ENCODE peak calls at places on chromosomes 11 and 22, in eight cellular contexts. One of them, this sample, is unnamed.

GRCh38 chr11:112025682-112026081 is 474 bp downstream of the DLAT start:
- DNase-seq in COLO829: peak
- DNase-seq in tibial artery: no peak
- DNase-seq in cardiac fibroblast: peak
- DNase-seq in right lobe of liver: no peak
- DNase-seq in GM04504: no peak
- DNase-seq in NCI-H345: peak
- DNase-seq in stimulated activated CD8-positive, alpha-beta memory T cell treated with anti-CD3 and anti-CD28 coated beads, Interleukin-7, amount 100 ng/mL, for 24 hours: no peak
- DNase-seq in this sample: no peak

GRCh38 chr22:39454385-39454871 is 2.4 kb upstream of the MGAT3 start:
- DNase-seq in GM04504: no peak
- DNase-seq in right lobe of liver: no peak
- DNase-seq in cardiac fibroblast: peak
- DNase-seq in tibial artery: no peak
- DNase-seq in NCI-H345: no peak
- DNase-seq in stimulated activated CD8-positive, alpha-beta memory T cell treated with anti-CD3 and anti-CD28 coated beads, Interleukin-7, amount 100 ng/mL, for 24 hours: no peak
- DNase-seq in COLO829: peak
- DNase-seq in this sample: no peak

GRCh38 chr11:6603287-6604080 is at the start of the genes ILK and RRP8:
- DNase-seq in right lobe of liver: peak
- DNase-seq in COLO829: peak
- DNase-seq in cardiac fibroblast: peak
- DNase-seq in NCI-H345: peak
- DNase-seq in GM04504: peak
- DNase-seq in stimulated activated CD8-positive, alpha-beta memory T cell treated with anti-CD3 and anti-CD28 coated beads, Interleukin-7, amount 100 ng/mL, for 24 hours: peak
- DNase-seq in tibial artery: peak
- DNase-seq in this sample: peak

GRCh38 chr11:34331329-34331728 is 26.5 kb downstream of the ABTB2 start:
- DNase-seq in NCI-H345: peak
- DNase-seq in COLO829: peak
- DNase-seq in GM04504: peak
- DNase-seq in tibial artery: peak
- DNase-seq in stimulated activated CD8-positive, alpha-beta memory T cell treated with anti-CD3 and anti-CD28 coated beads, Interleukin-7, amount 100 ng/mL, for 24 hours: no peak
- DNase-seq in right lobe of liver: no peak
- DNase-seq in cardiac fibroblast: peak
- DNase-seq in this sample: no peak

GRCh38 chr11:73591743-73592142 is 6.2 kb downstream of the FAM168A start:
- DNase-seq in right lobe of liver: no peak
- DNase-seq in COLO829: no peak
- DNase-seq in cardiac fibroblast: no peak
- DNase-seq in stimulated activated CD8-positive, alpha-beta memory T cell treated with anti-CD3 and anti-CD28 coated beads, Interleukin-7, amount 100 ng/mL, for 24 hours: no peak
- DNase-seq in tibial artery: no peak
- DNase-seq in NCI-H345: no peak
- DNase-seq in GM04504: no peak
- DNase-seq in this sample: no peak

GRCh38 chr11:2466869-2467694 is 22.3 kb downstream of the KCNQ1 start:
- DNase-seq in stimulated activated CD8-positive, alpha-beta memory T cell treated with anti-CD3 and anti-CD28 coated beads, Interleukin-7, amount 100 ng/mL, for 24 hours: no peak
- DNase-seq in GM04504: no peak
- DNase-seq in right lobe of liver: no peak
- DNase-seq in cardiac fibroblast: no peak
- DNase-seq in tibial artery: no peak
- DNase-seq in NCI-H345: no peak
- DNase-seq in COLO829: no peak
- DNase-seq in this sample: peak

GRCh38 chr11:134371436-134372185 is 39.8 kb downstream of the GLB1L2 start:
- DNase-seq in COLO829: no peak
- DNase-seq in right lobe of liver: no peak
- DNase-seq in cardiac fibroblast: no peak
- DNase-seq in NCI-H345: no peak
- DNase-seq in GM04504: no peak
- DNase-seq in tibial artery: no peak
- DNase-seq in stimulated activated CD8-positive, alpha-beta memory T cell treated with anti-CD3 and anti-CD28 coated beads, Interleukin-7, amount 100 ng/mL, for 24 hours: no peak
- DNase-seq in this sample: no peak

GRCh38 chr11:93740031-93740801 is 1.1 kb downstream of the TAF1D start:
- DNase-seq in GM04504: peak
- DNase-seq in stimulated activated CD8-positive, alpha-beta memory T cell treated with anti-CD3 and anti-CD28 coated beads, Interleukin-7, amount 100 ng/mL, for 24 hours: peak
- DNase-seq in cardiac fibroblast: peak
- DNase-seq in tibial artery: no peak
- DNase-seq in NCI-H345: no peak
- DNase-seq in COLO829: no peak
- DNase-seq in right lobe of liver: no peak
- DNase-seq in this sample: peak

GRCh38 chr22:33811686-33812085 is 108.6 kb downstream of the LARGE1 start:
- DNase-seq in cardiac fibroblast: peak
- DNase-seq in stimulated activated CD8-positive, alpha-beta memory T cell treated with anti-CD3 and anti-CD28 coated beads, Interleukin-7, amount 100 ng/mL, for 24 hours: no peak
- DNase-seq in right lobe of liver: peak
- DNase-seq in COLO829: no peak
- DNase-seq in NCI-H345: no peak
- DNase-seq in GM04504: peak
- DNase-seq in tibial artery: peak
- DNase-seq in this sample: peak

GRCh38 chr11:67076202-67076601 is 19.6 kb downstream of the RHOD start:
- DNase-seq in right lobe of liver: no peak
- DNase-seq in NCI-H345: no peak
- DNase-seq in GM04504: no peak
- DNase-seq in stimulated activated CD8-positive, alpha-beta memory T cell treated with anti-CD3 and anti-CD28 coated beads, Interleukin-7, amount 100 ng/mL, for 24 hours: no peak
- DNase-seq in tibial artery: no peak
- DNase-seq in COLO829: no peak
- DNase-seq in cardiac fibroblast: no peak
- DNase-seq in this sample: peak

GRCh38 chr11:75347781-75348613 is 3.5 kb downstream of the ARRB1 start:
- DNase-seq in stimulated activated CD8-positive, alpha-beta memory T cell treated with anti-CD3 and anti-CD28 coated beads, Interleukin-7, amount 100 ng/mL, for 24 hours: no peak
- DNase-seq in NCI-H345: peak
- DNase-seq in right lobe of liver: no peak
- DNase-seq in cardiac fibroblast: peak
- DNase-seq in GM04504: peak
- DNase-seq in COLO829: no peak
- DNase-seq in tibial artery: peak
- DNase-seq in this sample: peak

GRCh38 chr22:36587289-36588154 is 58.6 kb upstream of the EIF3D start:
- DNase-seq in stimulated activated CD8-positive, alpha-beta memory T cell treated with anti-CD3 and anti-CD28 coated beads, Interleukin-7, amount 100 ng/mL, for 24 hours: no peak
- DNase-seq in tibial artery: no peak
- DNase-seq in COLO829: peak
- DNase-seq in GM04504: peak
- DNase-seq in right lobe of liver: no peak
- DNase-seq in cardiac fibroblast: peak
- DNase-seq in NCI-H345: no peak
- DNase-seq in this sample: no peak

GRCh38 chr11:3015796-3016195 is 23.7 kb upstream of the NAP1L4 start:
- DNase-seq in COLO829: no peak
- DNase-seq in GM04504: no peak
- DNase-seq in stimulated activated CD8-positive, alpha-beta memory T cell treated with anti-CD3 and anti-CD28 coated beads, Interleukin-7, amount 100 ng/mL, for 24 hours: no peak
- DNase-seq in right lobe of liver: no peak
- DNase-seq in cardiac fibroblast: no peak
- DNase-seq in NCI-H345: no peak
- DNase-seq in tibial artery: no peak
- DNase-seq in this sample: no peak

GRCh38 chr11:13963169-13963948 is 836 bp downstream of the SPON1 start:
- DNase-seq in tibial artery: no peak
- DNase-seq in NCI-H345: no peak
- DNase-seq in GM04504: no peak
- DNase-seq in COLO829: no peak
- DNase-seq in stimulated activated CD8-positive, alpha-beta memory T cell treated with anti-CD3 and anti-CD28 coated beads, Interleukin-7, amount 100 ng/mL, for 24 hours: no peak
- DNase-seq in right lobe of liver: no peak
- DNase-seq in cardiac fibroblast: peak
- DNase-seq in this sample: no peak

GRCh38 chr22:48406161-48406560 is 1421.5 kb downstream of the BRD1 start:
- DNase-seq in tibial artery: no peak
- DNase-seq in right lobe of liver: no peak
- DNase-seq in stimulated activated CD8-positive, alpha-beta memory T cell treated with anti-CD3 and anti-CD28 coated beads, Interleukin-7, amount 100 ng/mL, for 24 hours: no peak
- DNase-seq in GM04504: no peak
- DNase-seq in COLO829: no peak
- DNase-seq in cardiac fibroblast: no peak
- DNase-seq in NCI-H345: no peak
- DNase-seq in this sample: no peak

GRCh38 chr11:19380375-19380774 is 139.6 kb upstream of the E2F8 start:
- DNase-seq in COLO829: peak
- DNase-seq in tibial artery: no peak
- DNase-seq in cardiac fibroblast: peak
- DNase-seq in stimulated activated CD8-positive, alpha-beta memory T cell treated with anti-CD3 and anti-CD28 coated beads, Interleukin-7, amount 100 ng/mL, for 24 hours: no peak
- DNase-seq in right lobe of liver: no peak
- DNase-seq in NCI-H345: no peak
- DNase-seq in GM04504: no peak
- DNase-seq in this sample: no peak

GRCh38 chr11:60866911-60867870 is at the start of gene ZP1:
- DNase-seq in NCI-H345: peak
- DNase-seq in COLO829: no peak
- DNase-seq in right lobe of liver: no peak
- DNase-seq in GM04504: no peak
- DNase-seq in tibial artery: no peak
- DNase-seq in cardiac fibroblast: no peak
- DNase-seq in stimulated activated CD8-positive, alpha-beta memory T cell treated with anti-CD3 and anti-CD28 coated beads, Interleukin-7, amount 100 ng/mL, for 24 hours: no peak
- DNase-seq in this sample: no peak

GRCh38 chr11:96333076-96333744 is 9.8 kb downstream of the MAML2 start:
- DNase-seq in right lobe of liver: no peak
- DNase-seq in stimulated activated CD8-positive, alpha-beta memory T cell treated with anti-CD3 and anti-CD28 coated beads, Interleukin-7, amount 100 ng/mL, for 24 hours: no peak
- DNase-seq in cardiac fibroblast: no peak
- DNase-seq in COLO829: no peak
- DNase-seq in tibial artery: no peak
- DNase-seq in NCI-H345: no peak
- DNase-seq in GM04504: peak
- DNase-seq in this sample: no peak

GRCh38 chr11:9736365-9736764 is 72.5 kb downstream of the SWAP70 start:
- DNase-seq in right lobe of liver: no peak
- DNase-seq in NCI-H345: no peak
- DNase-seq in stimulated activated CD8-positive, alpha-beta memory T cell treated with anti-CD3 and anti-CD28 coated beads, Interleukin-7, amount 100 ng/mL, for 24 hours: no peak
- DNase-seq in GM04504: no peak
- DNase-seq in COLO829: no peak
- DNase-seq in cardiac fibroblast: no peak
- DNase-seq in tibial artery: no peak
- DNase-seq in this sample: no peak

GRCh38 chr11:75325713-75326438 is 25.6 kb downstream of the ARRB1 start:
- DNase-seq in right lobe of liver: no peak
- DNase-seq in GM04504: peak
- DNase-seq in stimulated activated CD8-positive, alpha-beta memory T cell treated with anti-CD3 and anti-CD28 coated beads, Interleukin-7, amount 100 ng/mL, for 24 hours: peak
- DNase-seq in tibial artery: peak
- DNase-seq in COLO829: peak
- DNase-seq in cardiac fibroblast: peak
- DNase-seq in NCI-H345: no peak
- DNase-seq in this sample: peak

GRCh38 chr11:77654770-77655434 is 17.3 kb upstream of the CLNS1A start:
- DNase-seq in cardiac fibroblast: no peak
- DNase-seq in right lobe of liver: no peak
- DNase-seq in tibial artery: no peak
- DNase-seq in stimulated activated CD8-positive, alpha-beta memory T cell treated with anti-CD3 and anti-CD28 coated beads, Interleukin-7, amount 100 ng/mL, for 24 hours: no peak
- DNase-seq in GM04504: no peak
- DNase-seq in NCI-H345: no peak
- DNase-seq in COLO829: no peak
- DNase-seq in this sample: no peak

GRCh38 chr11:19164230-19164855 is 37.4 kb downstream of the CSRP3 start:
- DNase-seq in COLO829: no peak
- DNase-seq in GM04504: no peak
- DNase-seq in NCI-H345: peak
- DNase-seq in tibial artery: no peak
- DNase-seq in cardiac fibroblast: no peak
- DNase-seq in right lobe of liver: no peak
- DNase-seq in stimulated activated CD8-positive, alpha-beta memory T cell treated with anti-CD3 and anti-CD28 coated beads, Interleukin-7, amount 100 ng/mL, for 24 hours: no peak
- DNase-seq in this sample: no peak

GRCh38 chr22:44139773-44140172 is 41.0 kb upstream of the PARVG start:
- DNase-seq in GM04504: no peak
- DNase-seq in COLO829: no peak
- DNase-seq in cardiac fibroblast: no peak
- DNase-seq in tibial artery: no peak
- DNase-seq in right lobe of liver: no peak
- DNase-seq in NCI-H345: no peak
- DNase-seq in stimulated activated CD8-positive, alpha-beta memory T cell treated with anti-CD3 and anti-CD28 coated beads, Interleukin-7, amount 100 ng/mL, for 24 hours: no peak
- DNase-seq in this sample: peak

GRCh38 chr22:28019360-28019759 is 100.3 kb upstream of the PITPNB start:
- DNase-seq in cardiac fibroblast: no peak
- DNase-seq in tibial artery: peak
- DNase-seq in right lobe of liver: peak
- DNase-seq in GM04504: no peak
- DNase-seq in NCI-H345: no peak
- DNase-seq in COLO829: no peak
- DNase-seq in stimulated activated CD8-positive, alpha-beta memory T cell treated with anti-CD3 and anti-CD28 coated beads, Interleukin-7, amount 100 ng/mL, for 24 hours: no peak
- DNase-seq in this sample: no peak

GRCh38 chr22:43474161-43475101 is 62.6 kb downstream of the MPPED1 start:
- DNase-seq in NCI-H345: no peak
- DNase-seq in right lobe of liver: peak
- DNase-seq in GM04504: no peak
- DNase-seq in COLO829: no peak
- DNase-seq in tibial artery: no peak
- DNase-seq in cardiac fibroblast: no peak
- DNase-seq in stimulated activated CD8-positive, alpha-beta memory T cell treated with anti-CD3 and anti-CD28 coated beads, Interleukin-7, amount 100 ng/mL, for 24 hours: no peak
- DNase-seq in this sample: no peak

GRCh38 chr22:45997775-45998637 is 21.0 kb upstream of the WNT7B start:
- DNase-seq in GM04504: peak
- DNase-seq in COLO829: no peak
- DNase-seq in cardiac fibroblast: no peak
- DNase-seq in right lobe of liver: no peak
- DNase-seq in stimulated activated CD8-positive, alpha-beta memory T cell treated with anti-CD3 and anti-CD28 coated beads, Interleukin-7, amount 100 ng/mL, for 24 hours: no peak
- DNase-seq in NCI-H345: peak
- DNase-seq in tibial artery: no peak
- DNase-seq in this sample: no peak

GRCh38 chr11:71558996-71559395 is 6.4 kb upstream of the KRTAP5-10 start:
- DNase-seq in COLO829: no peak
- DNase-seq in tibial artery: no peak
- DNase-seq in right lobe of liver: no peak
- DNase-seq in NCI-H345: no peak
- DNase-seq in GM04504: no peak
- DNase-seq in cardiac fibroblast: no peak
- DNase-seq in stimulated activated CD8-positive, alpha-beta memory T cell treated with anti-CD3 and anti-CD28 coated beads, Interleukin-7, amount 100 ng/mL, for 24 hours: no peak
- DNase-seq in this sample: no peak

GRCh38 chr11:12269104-12269441 is 108.3 kb upstream of the PARVA start:
- DNase-seq in GM04504: peak
- DNase-seq in COLO829: no peak
- DNase-seq in tibial artery: no peak
- DNase-seq in NCI-H345: no peak
- DNase-seq in right lobe of liver: no peak
- DNase-seq in stimulated activated CD8-positive, alpha-beta memory T cell treated with anti-CD3 and anti-CD28 coated beads, Interleukin-7, amount 100 ng/mL, for 24 hours: no peak
- DNase-seq in cardiac fibroblast: peak
- DNase-seq in this sample: peak

GRCh38 chr22:36687516-36687915 is 16.0 kb downstream of the CACNG2 start:
- DNase-seq in cardiac fibroblast: no peak
- DNase-seq in stimulated activated CD8-positive, alpha-beta memory T cell treated with anti-CD3 and anti-CD28 coated beads, Interleukin-7, amount 100 ng/mL, for 24 hours: no peak
- DNase-seq in right lobe of liver: no peak
- DNase-seq in NCI-H345: no peak
- DNase-seq in COLO829: no peak
- DNase-seq in tibial artery: no peak
- DNase-seq in GM04504: no peak
- DNase-seq in this sample: no peak

GRCh38 chr11:38315151-38315550 is 1717.1 kb upstream of the RAG2 start:
- DNase-seq in right lobe of liver: no peak
- DNase-seq in stimulated activated CD8-positive, alpha-beta memory T cell treated with anti-CD3 and anti-CD28 coated beads, Interleukin-7, amount 100 ng/mL, for 24 hours: no peak
- DNase-seq in tibial artery: no peak
- DNase-seq in NCI-H345: no peak
- DNase-seq in GM04504: no peak
- DNase-seq in COLO829: no peak
- DNase-seq in cardiac fibroblast: peak
- DNase-seq in this sample: no peak

GRCh38 chr11:116701297-116701801 is 71.4 kb downstream of the BUD13 start:
- DNase-seq in stimulated activated CD8-positive, alpha-beta memory T cell treated with anti-CD3 and anti-CD28 coated beads, Interleukin-7, amount 100 ng/mL, for 24 hours: no peak
- DNase-seq in tibial artery: no peak
- DNase-seq in COLO829: no peak
- DNase-seq in NCI-H345: no peak
- DNase-seq in GM04504: no peak
- DNase-seq in cardiac fibroblast: no peak
- DNase-seq in right lobe of liver: peak
- DNase-seq in this sample: no peak